ENCODE peak calls at places on chromosomes 4 and X, in six cellular contexts. One of them, this sample, is unnamed.

GRCh38 chrX:130869239-130869638 is 33.8 kb downstream of the ENOX2 start:
- DNase-seq in endodermal cell: no peak
- DNase-seq in foreskin keratinocyte: peak; percentile 6
- DNase-seq in cardiac muscle cell: no peak
- DNase-seq in mammary epithelial cell: no peak
- DNase-seq in iPS DF 6.9: no peak
- DNase-seq in this sample: no peak

GRCh38 chr4:75213480-75213879 is 280.6 kb downstream of the PARM1 start:
- DNase-seq in endodermal cell: no peak
- DNase-seq in foreskin keratinocyte: no peak
- DNase-seq in cardiac muscle cell: no peak
- DNase-seq in mammary epithelial cell: no peak
- DNase-seq in iPS DF 6.9: no peak
- DNase-seq in this sample: no peak

GRCh38 chrX:30781711-30782444 is 107.2 kb downstream of the TAB3 start:
- DNase-seq in endodermal cell: no peak
- DNase-seq in foreskin keratinocyte: peak; percentile 66
- DNase-seq in cardiac muscle cell: no peak
- DNase-seq in mammary epithelial cell: peak; percentile 55
- DNase-seq in iPS DF 6.9: no peak
- DNase-seq in this sample: no peak

GRCh38 chr4:144710526-144710912 is 64.6 kb downstream of the HHIP start:
- DNase-seq in endodermal cell: no peak
- DNase-seq in foreskin keratinocyte: no peak
- DNase-seq in cardiac muscle cell: no peak
- DNase-seq in mammary epithelial cell: no peak
- DNase-seq in iPS DF 6.9: no peak
- DNase-seq in this sample: no peak

GRCh38 chr4:47936336-47936735 is 22.0 kb upstream of the NFXL1 start:
- DNase-seq in endodermal cell: no peak
- DNase-seq in foreskin keratinocyte: no peak
- DNase-seq in cardiac muscle cell: no peak
- DNase-seq in mammary epithelial cell: no peak
- DNase-seq in iPS DF 6.9: no peak
- DNase-seq in this sample: no peak

GRCh38 chr4:78659264-78659663 is 107.7 kb downstream of the ANXA3 start:
- DNase-seq in endodermal cell: no peak
- DNase-seq in foreskin keratinocyte: no peak
- DNase-seq in cardiac muscle cell: no peak
- DNase-seq in mammary epithelial cell: no peak
- DNase-seq in iPS DF 6.9: no peak
- DNase-seq in this sample: no peak

GRCh38 chr4:88610771-88611170 is 18.5 kb downstream of the HERC3 start:
- DNase-seq in endodermal cell: no peak
- DNase-seq in foreskin keratinocyte: peak; percentile 69
- DNase-seq in cardiac muscle cell: no peak
- DNase-seq in mammary epithelial cell: no peak
- DNase-seq in iPS DF 6.9: no peak
- DNase-seq in this sample: no peak

GRCh38 chr4:58274553-58274952 is 1164.4 kb upstream of the IGFBP7 start:
- DNase-seq in endodermal cell: no peak
- DNase-seq in foreskin keratinocyte: no peak
- DNase-seq in cardiac muscle cell: no peak
- DNase-seq in mammary epithelial cell: no peak
- DNase-seq in iPS DF 6.9: no peak
- DNase-seq in this sample: no peak

GRCh38 chr4:85210353-85210752 is 243.9 kb upstream of the WDFY3 start:
- DNase-seq in endodermal cell: no peak
- DNase-seq in foreskin keratinocyte: peak; percentile 85
- DNase-seq in cardiac muscle cell: no peak
- DNase-seq in mammary epithelial cell: peak; percentile 82
- DNase-seq in iPS DF 6.9: no peak
- DNase-seq in this sample: peak; percentile 15

GRCh38 chrX:39896951-39897740 is 200.6 kb downstream of the BCOR start:
- DNase-seq in endodermal cell: peak; percentile 92
- DNase-seq in foreskin keratinocyte: peak; percentile 84
- DNase-seq in cardiac muscle cell: peak; percentile 74
- DNase-seq in mammary epithelial cell: peak; percentile 57
- DNase-seq in iPS DF 6.9: no peak
- DNase-seq in this sample: no peak

GRCh38 chr4:25229804-25230203 is 4.0 kb upstream of the PI4K2B start:
- DNase-seq in endodermal cell: no peak
- DNase-seq in foreskin keratinocyte: no peak
- DNase-seq in cardiac muscle cell: no peak
- DNase-seq in mammary epithelial cell: no peak
- DNase-seq in iPS DF 6.9: no peak
- DNase-seq in this sample: no peak

GRCh38 chrX:6129195-6129594 is 99.5 kb downstream of the NLGN4X start:
- DNase-seq in endodermal cell: no peak
- DNase-seq in foreskin keratinocyte: no peak
- DNase-seq in cardiac muscle cell: no peak
- DNase-seq in mammary epithelial cell: no peak
- DNase-seq in iPS DF 6.9: no peak
- DNase-seq in this sample: no peak

GRCh38 chr4:41363384-41363981 is 106.8 kb downstream of the UCHL1 start:
- DNase-seq in endodermal cell: peak; percentile 61
- DNase-seq in foreskin keratinocyte: peak; percentile 72
- DNase-seq in cardiac muscle cell: no peak
- DNase-seq in mammary epithelial cell: no peak
- DNase-seq in iPS DF 6.9: no peak
- DNase-seq in this sample: no peak

GRCh38 chr4:78242071-78242470 is 184.9 kb downstream of the FRAS1 start:
- DNase-seq in endodermal cell: no peak
- DNase-seq in foreskin keratinocyte: peak; percentile 28
- DNase-seq in cardiac muscle cell: no peak
- DNase-seq in mammary epithelial cell: peak; percentile 22
- DNase-seq in iPS DF 6.9: no peak
- DNase-seq in this sample: no peak

GRCh38 chr4:52507774-52508173 is 151.3 kb downstream of the USP46 start:
- DNase-seq in endodermal cell: no peak
- DNase-seq in foreskin keratinocyte: no peak
- DNase-seq in cardiac muscle cell: no peak
- DNase-seq in mammary epithelial cell: no peak
- DNase-seq in iPS DF 6.9: no peak
- DNase-seq in this sample: no peak

GRCh38 chr4:183241322-183241640 is 78.8 kb downstream of the CLDN22 start:
- DNase-seq in endodermal cell: no peak
- DNase-seq in foreskin keratinocyte: peak; percentile 77
- DNase-seq in cardiac muscle cell: no peak
- DNase-seq in mammary epithelial cell: peak; percentile 90
- DNase-seq in iPS DF 6.9: no peak
- DNase-seq in this sample: no peak

GRCh38 chrX:75603833-75604232 is 81.0 kb upstream of the ZDHHC15 start:
- DNase-seq in endodermal cell: no peak
- DNase-seq in foreskin keratinocyte: peak; percentile 2
- DNase-seq in cardiac muscle cell: peak; percentile 28
- DNase-seq in mammary epithelial cell: peak; percentile 11
- DNase-seq in iPS DF 6.9: no peak
- DNase-seq in this sample: no peak

GRCh38 chrX:24703185-24703494 is 9.4 kb downstream of the POLA1 start:
- DNase-seq in endodermal cell: no peak
- DNase-seq in foreskin keratinocyte: no peak
- DNase-seq in cardiac muscle cell: no peak
- DNase-seq in mammary epithelial cell: no peak
- DNase-seq in iPS DF 6.9: no peak
- DNase-seq in this sample: no peak

GRCh38 chr4:1793496-1793840 is 375 bp downstream of the FGFR3 start:
- DNase-seq in endodermal cell: peak; percentile 80
- DNase-seq in foreskin keratinocyte: no peak
- DNase-seq in cardiac muscle cell: peak; percentile 63
- DNase-seq in mammary epithelial cell: no peak
- DNase-seq in iPS DF 6.9: no peak
- DNase-seq in this sample: no peak

GRCh38 chr4:85544751-85545150 is 69.8 kb downstream of the ARHGAP24 start:
- DNase-seq in endodermal cell: no peak
- DNase-seq in foreskin keratinocyte: no peak
- DNase-seq in cardiac muscle cell: no peak
- DNase-seq in mammary epithelial cell: no peak
- DNase-seq in iPS DF 6.9: no peak
- DNase-seq in this sample: no peak

GRCh38 chrX:103399744-103400143 is 23.4 kb downstream of the BEX3 start:
- DNase-seq in endodermal cell: no peak
- DNase-seq in foreskin keratinocyte: no peak
- DNase-seq in cardiac muscle cell: no peak
- DNase-seq in mammary epithelial cell: peak; percentile 42
- DNase-seq in iPS DF 6.9: no peak
- DNase-seq in this sample: no peak

GRCh38 chr4:100299019-100299418 is 108.8 kb upstream of the DDIT4L start:
- DNase-seq in endodermal cell: no peak
- DNase-seq in foreskin keratinocyte: peak; percentile 71
- DNase-seq in cardiac muscle cell: no peak
- DNase-seq in mammary epithelial cell: peak; percentile 54
- DNase-seq in iPS DF 6.9: no peak
- DNase-seq in this sample: no peak

GRCh38 chr4:90127706-90128345 is 632 bp downstream of the CCSER1 start:
- DNase-seq in endodermal cell: no peak
- DNase-seq in foreskin keratinocyte: no peak
- DNase-seq in cardiac muscle cell: peak; percentile 60
- DNase-seq in mammary epithelial cell: peak; percentile 25
- DNase-seq in iPS DF 6.9: no peak
- DNase-seq in this sample: no peak

GRCh38 chr4:40003986-40004385 is 26.3 kb upstream of the PDS5A start:
- DNase-seq in endodermal cell: no peak
- DNase-seq in foreskin keratinocyte: peak; percentile 41
- DNase-seq in cardiac muscle cell: no peak
- DNase-seq in mammary epithelial cell: peak; percentile 27
- DNase-seq in iPS DF 6.9: no peak
- DNase-seq in this sample: no peak

GRCh38 chr4:158929939-158930344 is 161.1 kb downstream of the FNIP2 start:
- DNase-seq in endodermal cell: no peak
- DNase-seq in foreskin keratinocyte: no peak
- DNase-seq in cardiac muscle cell: no peak
- DNase-seq in mammary epithelial cell: no peak
- DNase-seq in iPS DF 6.9: no peak
- DNase-seq in this sample: no peak
- H3K4me1 ChIP-seq in endodermal cell: no peaks in the 10 kb centered on the region
- H3K4me1 ChIP-seq in foreskin keratinocyte: no peaks in the 10 kb centered on the region
- H3K4me1 ChIP-seq in cardiac muscle cell: no peaks in the 10 kb centered on the region
- H3K4me1 ChIP-seq in mammary epithelial cell: no peaks in the 10 kb centered on the region
- H3K4me1 ChIP-seq in iPS DF 6.9: no peaks in the 10 kb centered on the region
- H3K4me1 ChIP-seq in this sample: no peaks in the 10 kb centered on the region

DNA sequence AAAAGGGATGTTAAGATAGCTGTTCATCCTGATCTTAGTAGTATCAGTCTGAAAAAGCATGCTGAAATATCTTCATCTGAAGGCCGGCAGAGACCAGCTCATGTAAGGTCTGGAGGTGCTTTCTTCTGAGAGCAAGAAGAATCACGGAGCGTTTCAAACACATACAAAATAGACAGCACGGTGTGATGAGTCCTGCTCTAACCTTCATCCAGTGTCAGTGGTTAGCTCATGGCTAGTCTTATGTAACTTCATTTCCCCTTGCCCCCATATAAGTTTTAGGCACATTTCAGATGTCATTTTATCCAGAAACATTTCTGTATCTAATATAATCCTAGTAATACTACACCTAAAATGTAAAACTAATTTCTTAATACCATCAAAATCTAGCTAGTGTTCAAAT is 27.8 kb downstream of the ADD1 start:
- DNase-seq in endodermal cell: no peak
- DNase-seq in foreskin keratinocyte: no peak
- DNase-seq in cardiac muscle cell: no peak
- DNase-seq in mammary epithelial cell: no peak
- DNase-seq in iPS DF 6.9: no peak
- DNase-seq in this sample: no peak
- H3K4me1 ChIP-seq in endodermal cell: peaks cover 38% of the 10 kb centered on the region
- H3K4me1 ChIP-seq in foreskin keratinocyte: no peaks in the 10 kb centered on the region
- H3K4me1 ChIP-seq in cardiac muscle cell: peaks cover 55% of the 10 kb centered on the region
- H3K4me1 ChIP-seq in mammary epithelial cell: no peaks in the 10 kb centered on the region
- H3K4me1 ChIP-seq in iPS DF 6.9: peaks cover 6% of the 10 kb centered on the region
- H3K4me1 ChIP-seq in this sample: peaks cover 2% of the 10 kb centered on the region

GRCh38 chr4:123417813-123418212 is 21.2 kb downstream of the SPRY1 start:
- DNase-seq in endodermal cell: no peak
- DNase-seq in foreskin keratinocyte: no peak
- DNase-seq in cardiac muscle cell: no peak
- DNase-seq in mammary epithelial cell: no peak
- DNase-seq in iPS DF 6.9: no peak
- DNase-seq in this sample: no peak
- H3K4me1 ChIP-seq in endodermal cell: peaks cover 7% of the 10 kb centered on the region
- H3K4me1 ChIP-seq in foreskin keratinocyte: peaks cover 15% of the 10 kb centered on the region
- H3K4me1 ChIP-seq in cardiac muscle cell: peaks cover 17% of the 10 kb centered on the region
- H3K4me1 ChIP-seq in mammary epithelial cell: peaks cover 26% of the 10 kb centered on the region
- H3K4me1 ChIP-seq in iPS DF 6.9: peaks cover 4% of the 10 kb centered on the region
- H3K4me1 ChIP-seq in this sample: peaks cover 41% of the 10 kb centered on the region

GRCh38 chr4:139917896-139918295 is 236.1 kb downstream of the MAML3 start:
- DNase-seq in endodermal cell: no peak
- DNase-seq in foreskin keratinocyte: no peak
- DNase-seq in cardiac muscle cell: no peak
- DNase-seq in mammary epithelial cell: no peak
- DNase-seq in iPS DF 6.9: no peak
- DNase-seq in this sample: no peak
- H3K4me1 ChIP-seq in endodermal cell: peaks cover 18% of the 10 kb centered on the region
- H3K4me1 ChIP-seq in foreskin keratinocyte: no peaks in the 10 kb centered on the region
- H3K4me1 ChIP-seq in cardiac muscle cell: peaks cover 64% of the 10 kb centered on the region
- H3K4me1 ChIP-seq in mammary epithelial cell: no peaks in the 10 kb centered on the region
- H3K4me1 ChIP-seq in iPS DF 6.9: no peaks in the 10 kb centered on the region
- H3K4me1 ChIP-seq in this sample: peaks cover 53% of the 10 kb centered on the region

GRCh38 chrX:69505772-69506616 is 1.9 kb downstream of the NALF2 start:
- DNase-seq in endodermal cell: peak; percentile 40
- DNase-seq in foreskin keratinocyte: no peak
- DNase-seq in cardiac muscle cell: no peak
- DNase-seq in mammary epithelial cell: no peak
- DNase-seq in iPS DF 6.9: no peak
- DNase-seq in this sample: no peak

GRCh38 chrX:69506617-69507499 is 2.7 kb downstream of the NALF2 start:
- DNase-seq in endodermal cell: peak; percentile 51
- DNase-seq in foreskin keratinocyte: no peak
- DNase-seq in cardiac muscle cell: no peak
- DNase-seq in mammary epithelial cell: no peak
- DNase-seq in iPS DF 6.9: no peak
- DNase-seq in this sample: no peak

GRCh38 chrX:69504626-69505612 is 793 bp downstream of the NALF2 start:
- DNase-seq in endodermal cell: peak; percentile 56
- DNase-seq in foreskin keratinocyte: no peak
- DNase-seq in cardiac muscle cell: peak; percentile 36
- DNase-seq in mammary epithelial cell: no peak
- DNase-seq in iPS DF 6.9: no peak
- DNase-seq in this sample: no peak

GRCh38 chrX:69508610-69509009 is 4.5 kb downstream of the NALF2 start:
- DNase-seq in endodermal cell: peak; percentile 18
- DNase-seq in foreskin keratinocyte: no peak
- DNase-seq in cardiac muscle cell: no peak
- DNase-seq in mammary epithelial cell: no peak
- DNase-seq in iPS DF 6.9: no peak
- DNase-seq in this sample: no peak

DNA sequence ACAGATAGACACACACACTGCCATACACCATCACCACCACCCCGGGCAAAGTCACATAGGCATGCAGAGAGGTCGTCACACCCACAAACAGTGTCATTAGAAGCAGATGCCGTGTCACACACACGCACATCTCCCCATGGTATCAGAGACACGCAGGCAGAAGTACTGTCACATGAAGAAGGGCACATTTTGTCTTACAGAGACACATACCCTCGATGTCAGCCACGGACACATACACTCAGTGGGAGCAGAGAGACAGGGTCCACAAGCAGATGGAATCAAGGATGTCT is 3.3 kb downstream of the NALF2 start:
- DNase-seq in endodermal cell: peak; percentile 32
- DNase-seq in foreskin keratinocyte: no peak
- DNase-seq in cardiac muscle cell: no peak
- DNase-seq in mammary epithelial cell: no peak
- DNase-seq in iPS DF 6.9: no peak
- DNase-seq in this sample: no peak
- H3K4me1 ChIP-seq in endodermal cell: no peaks in the 10 kb centered on the region
- H3K4me1 ChIP-seq in foreskin keratinocyte: no peaks in the 10 kb centered on the region
- H3K4me1 ChIP-seq in cardiac muscle cell: no peaks in the 10 kb centered on the region
- H3K4me1 ChIP-seq in mammary epithelial cell: no peaks in the 10 kb centered on the region
- H3K4me1 ChIP-seq in iPS DF 6.9: peaks cover 7% of the 10 kb centered on the region
- H3K4me1 ChIP-seq in this sample: no peaks in the 10 kb centered on the region